ENCODE peak calls at places on chromosomes 2 and 18, in nine cellular contexts. L is naive thymus-derived CD4-positive, alpha-beta T cell; X is GM23338; I is prostate gland; S is uterus; H is CD4-positive, CD25-positive, alpha-beta regulatory T cell; O is right cardiac atrium; Y is GM23248; K is endodermal cell. W is an unnamed sample.

GRCh38 chr2:181153886-181154285 is 173.5 kb downstream of the UBE2E3 start:
- DNase-seq in X (no peak), S (no peak), O (no peak), H (no peak), I (no peak), L (no peak), Y (no peak), K (no peak), W (no peak)

GRCh38 chr2:218063541-218064295 is 5.3 kb upstream of the RUFY4 start:
- DNase-seq in S (no peak), I (no peak), L (no peak), O (no peak), K (no peak), H (no peak), X (no peak), Y (no peak), W (no peak)

GRCh38 chr2:214902273-214902672 is 92.8 kb upstream of the BARD1 start:
- DNase-seq in S (no peak), O (no peak), X (no peak), Y (no peak), H (no peak), K (no peak), I (no peak), L (no peak), W (no peak)

GRCh38 chr2:54589038-54589339 is 132.9 kb downstream of the SPTBN1 start:
- DNase-seq in O (no peak), Y (no peak), L (no peak), I (no peak), H (no peak), K (no peak), X (no peak), S (no peak), W (no peak)

GRCh38 chr2:110104025-110104771 is 11.4 kb downstream of the MALL start:
- DNase-seq in I (no peak), S (no peak), X (no peak), Y (no peak), L (no peak), K (peak; percentile 23), H (no peak), O (no peak), W (no peak)

GRCh38 chr2:43507137-43507536 is 88.7 kb downstream of the THADA start:
- DNase-seq in K (no peak), S (no peak), I (no peak), O (no peak), H (no peak), L (no peak), X (no peak), Y (peak; percentile 18), W (no peak)

GRCh38 chr2:240355962-240356361 is 79.5 kb upstream of the GPC1 start:
- DNase-seq in I (no peak), X (no peak), K (no peak), O (no peak), Y (no peak), H (no peak), L (no peak), S (no peak), W (no peak)

GRCh38 chr2:101052147-101052546 is 50.1 kb downstream of the RPL31 start:
- DNase-seq in S (no peak), I (no peak), K (no peak), X (no peak), O (no peak), Y (no peak), H (no peak), L (no peak), W (no peak)

GRCh38 chr2:118371500-118371899 is 283.2 kb downstream of the INSIG2 start:
- DNase-seq in H (peak; percentile 2), S (no peak), Y (peak; percentile 82), L (no peak), I (no peak), K (peak; percentile 90), O (no peak), X (peak; percentile 93), W (peak; percentile 81)

GRCh38 chr18:28831476-28831875 is 654.5 kb upstream of the CDH2 start:
- DNase-seq in Y (peak; percentile 59), K (no peak), L (no peak), I (no peak), X (no peak), S (no peak), H (no peak), O (no peak), W (no peak)

GRCh38 chr2:192886636-192887035 is 691.9 kb upstream of the TMEFF2 start:
- DNase-seq in Y (no peak), K (no peak), H (no peak), L (no peak), O (no peak), S (no peak), X (no peak), I (no peak), W (no peak)

GRCh38 chr2:142315353-142315752 is 184.5 kb upstream of the LRP1B start:
- DNase-seq in H (no peak), Y (no peak), L (no peak), K (no peak), S (no peak), I (no peak), O (no peak), X (no peak), W (no peak)

GRCh38 chr2:109517118-109517889 is 96.5 kb downstream of the SEPTIN10 start:
- DNase-seq in H (no peak), O (no peak), I (no peak), K (peak; percentile 80), S (no peak), Y (no peak), L (no peak), X (no peak), W (peak; percentile 51)

GRCh38 chr2:11658623-11659475 is 11.1 kb downstream of the NTSR2 start:
- DNase-seq in K (no peak), L (no peak), X (no peak), O (no peak), H (no peak), Y (no peak), S (no peak), I (no peak), W (no peak)

GRCh38 chr2:101895819-101896322 is 95.9 kb upstream of the IL1R2 start:
- DNase-seq in H (no peak), I (peak; percentile 36), Y (no peak), L (no peak), K (no peak), S (no peak), X (no peak), O (no peak), W (no peak)

GRCh38 chr2:162506706-162507105 is 162.8 kb downstream of the GCA start:
- DNase-seq in H (no peak), O (no peak), K (no peak), X (no peak), S (no peak), I (no peak), Y (no peak), L (no peak), W (no peak)

GRCh38 chr2:132656213-132656612 is 13.8 kb downstream of the LYPD1 start:
- DNase-seq in L (no peak), K (no peak), S (no peak), O (no peak), X (peak; percentile 40), I (no peak), Y (no peak), H (no peak), W (no peak)

GRCh38 chr2:25497229-25497861 is 155.6 kb upstream of the DNMT3A start:
- DNase-seq in X (no peak), H (no peak), I (no peak), Y (no peak), L (no peak), K (no peak), S (no peak), O (no peak), W (no peak)

GRCh38 chr18:957829-958228 is 53.2 kb downstream of the ADCYAP1 start:
- DNase-seq in K (no peak), I (no peak), L (no peak), O (no peak), X (no peak), H (no peak), Y (no peak), S (no peak), W (no peak)

GRCh38 chr2:136286423-136286822 is 168.5 kb upstream of the CXCR4 start:
- DNase-seq in H (no peak), O (no peak), L (no peak), S (no peak), K (no peak), Y (no peak), I (no peak), X (no peak), W (no peak)

GRCh38 chr2:68835636-68836035 is 35.6 kb downstream of the BMP10 start:
- DNase-seq in L (no peak), H (no peak), Y (no peak), S (no peak), O (no peak), K (no peak), X (no peak), I (no peak), W (no peak)

GRCh38 chr2:105834931-105835330 is 90.2 kb downstream of the NCK2 start:
- DNase-seq in K (no peak), O (no peak), H (peak; percentile 65), L (peak; percentile 80), S (no peak), Y (no peak), I (no peak), X (no peak), W (no peak)

GRCh38 chr2:156339110-156339847 is 6.8 kb upstream of the NR4A2 start:
- DNase-seq in S (no peak), O (no peak), X (no peak), L (no peak), K (no peak), Y (no peak), I (no peak), H (no peak), W (no peak)

GRCh38 chr18:47898696-47899095 is 31.8 kb downstream of the SMAD2 start:
- DNase-seq in O (no peak), I (no peak), H (no peak), Y (no peak), L (no peak), S (no peak), X (peak; percentile 27), K (no peak), W (no peak)
- H3K4me1 ChIP-seq in O (peaks cover 7% of the 10 kb centered on the region), I (no peaks in the 10 kb centered on the region), H (peaks cover 31% of the 10 kb centered on the region), Y (peaks cover 6% of the 10 kb centered on the region), L (peaks cover 29% of the 10 kb centered on the region), S (no peaks in the 10 kb centered on the region), X (peaks cover 78% of the 10 kb centered on the region), K (peaks cover 16% of the 10 kb centered on the region), W (peaks cover 23% of the 10 kb centered on the region)

GRCh38 chr2:227615906-227616305 is 1.3 kb upstream of the SCYGR3 start:
- DNase-seq in K (no peak), H (no peak), Y (peak; percentile 34), I (no peak), S (no peak), O (no peak), X (no peak), L (no peak), W (no peak)
- H3K4me1 ChIP-seq in K (peaks cover 4% of the 10 kb centered on the region), H (no peaks in the 10 kb centered on the region), Y (no peaks in the 10 kb centered on the region), I (no peaks in the 10 kb centered on the region), S (no peaks in the 10 kb centered on the region), O (no peaks in the 10 kb centered on the region), X (peaks cover 7% of the 10 kb centered on the region), L (no peaks in the 10 kb centered on the region), W (peaks cover 14% of the 10 kb centered on the region)

GRCh38 chr2:20613342-20613916 is 37.5 kb downstream of the HS1BP3 start:
- DNase-seq in I (no peak), O (no peak), K (peak; percentile 41), X (no peak), S (peak; percentile 17), H (no peak), L (no peak), Y (no peak), W (no peak)
- H3K4me1 ChIP-seq in I (peaks cover 23% of the 10 kb centered on the region), O (peaks cover 72% of the 10 kb centered on the region), K (peaks cover 24% of the 10 kb centered on the region), X (peaks cover 8% of the 10 kb centered on the region), S (peaks cover 29% of the 10 kb centered on the region), H (no peaks in the 10 kb centered on the region), L (no peaks in the 10 kb centered on the region), Y (peaks cover 10% of the 10 kb centered on the region), W (peaks cover 2% of the 10 kb centered on the region)

GRCh38 chr2:73532381-73532780 is 109.8 kb downstream of the NAT8 start:
- DNase-seq in L (no peak), O (no peak), K (no peak), I (no peak), Y (no peak), S (no peak), H (no peak), X (no peak), W (no peak)
- H3K4me1 ChIP-seq in L (no peaks in the 10 kb centered on the region), O (no peaks in the 10 kb centered on the region), K (no peaks in the 10 kb centered on the region), I (no peaks in the 10 kb centered on the region), Y (no peaks in the 10 kb centered on the region), S (no peaks in the 10 kb centered on the region), H (no peaks in the 10 kb centered on the region), X (no peaks in the 10 kb centered on the region), W (no peaks in the 10 kb centered on the region)

W was measured in mesendoderm.